ENCODE peak calls at places on chromosomes 3 and 15, in seven cellular contexts. One of them, this sample, is unnamed.

GRCh38 chr3:186986406-186986805 is 56.1 kb downstream of the ST6GAL1 start:
- ATAC-seq in Right ventricle myocardium superior: no peak
- ATAC-seq in stimulated activated naive CD8-positive, alpha-beta T cell treated with anti-CD3 and anti-CD28 coated beads, Interleukin-15, Interleukin-2, amounts not matched to agents 100 U/mL and 50 U/mL, for 24 hours: no peak
- ATAC-seq in right cardiac atrium: no peak
- ATAC-seq in stimulated activated effector memory CD8-positive, alpha-beta T cell treated with anti-CD3 and anti-CD28 coated beads, Interleukin-12 subunit alpha, Interleukin-12 subunit beta, amount 100 ng/mL, for 72 hours: no peak
- ATAC-seq in HepG2: no peak
- ATAC-seq in left lobe of liver: no peak
- ATAC-seq in this sample: no peak

GRCh38 chr15:73959012-73959581 is 32.8 kb downstream of the LOXL1 start:
- ATAC-seq in Right ventricle myocardium superior: no peak
- ATAC-seq in stimulated activated naive CD8-positive, alpha-beta T cell treated with anti-CD3 and anti-CD28 coated beads, Interleukin-15, Interleukin-2, amounts not matched to agents 100 U/mL and 50 U/mL, for 24 hours: peak; percentile 64
- ATAC-seq in right cardiac atrium: no peak
- ATAC-seq in stimulated activated effector memory CD8-positive, alpha-beta T cell treated with anti-CD3 and anti-CD28 coated beads, Interleukin-12 subunit alpha, Interleukin-12 subunit beta, amount 100 ng/mL, for 72 hours: peak; percentile 93
- ATAC-seq in HepG2: no peak
- ATAC-seq in left lobe of liver: no peak
- ATAC-seq in this sample: peak; percentile 95

GRCh38 chr3:138440137-138440536 is 5.7 kb downstream of the ESYT3 start:
- ATAC-seq in Right ventricle myocardium superior: peak; percentile 89
- ATAC-seq in stimulated activated naive CD8-positive, alpha-beta T cell treated with anti-CD3 and anti-CD28 coated beads, Interleukin-15, Interleukin-2, amounts not matched to agents 100 U/mL and 50 U/mL, for 24 hours: no peak
- ATAC-seq in right cardiac atrium: no peak
- ATAC-seq in stimulated activated effector memory CD8-positive, alpha-beta T cell treated with anti-CD3 and anti-CD28 coated beads, Interleukin-12 subunit alpha, Interleukin-12 subunit beta, amount 100 ng/mL, for 72 hours: no peak
- ATAC-seq in HepG2: no peak
- ATAC-seq in left lobe of liver: no peak
- ATAC-seq in this sample: no peak

GRCh38 chr15:31485911-31486461 is 159.4 kb downstream of the KLF13 start:
- ATAC-seq in Right ventricle myocardium superior: no peak
- ATAC-seq in stimulated activated naive CD8-positive, alpha-beta T cell treated with anti-CD3 and anti-CD28 coated beads, Interleukin-15, Interleukin-2, amounts not matched to agents 100 U/mL and 50 U/mL, for 24 hours: no peak
- ATAC-seq in right cardiac atrium: no peak
- ATAC-seq in stimulated activated effector memory CD8-positive, alpha-beta T cell treated with anti-CD3 and anti-CD28 coated beads, Interleukin-12 subunit alpha, Interleukin-12 subunit beta, amount 100 ng/mL, for 72 hours: no peak
- ATAC-seq in HepG2: no peak
- ATAC-seq in left lobe of liver: no peak
- ATAC-seq in this sample: no peak

GRCh38 chr3:157572559-157573270 is 69.5 kb upstream of the VEPH1 start:
- ATAC-seq in Right ventricle myocardium superior: peak; percentile 39
- ATAC-seq in stimulated activated naive CD8-positive, alpha-beta T cell treated with anti-CD3 and anti-CD28 coated beads, Interleukin-15, Interleukin-2, amounts not matched to agents 100 U/mL and 50 U/mL, for 24 hours: peak; percentile 28
- ATAC-seq in right cardiac atrium: no peak
- ATAC-seq in stimulated activated effector memory CD8-positive, alpha-beta T cell treated with anti-CD3 and anti-CD28 coated beads, Interleukin-12 subunit alpha, Interleukin-12 subunit beta, amount 100 ng/mL, for 72 hours: peak; percentile 16
- ATAC-seq in HepG2: peak; percentile 80
- ATAC-seq in left lobe of liver: peak; percentile 89
- ATAC-seq in this sample: peak; percentile 35

GRCh38 chr15:59532770-59533379 is 78.7 kb upstream of the GCNT3 start:
- ATAC-seq in Right ventricle myocardium superior: no peak
- ATAC-seq in stimulated activated naive CD8-positive, alpha-beta T cell treated with anti-CD3 and anti-CD28 coated beads, Interleukin-15, Interleukin-2, amounts not matched to agents 100 U/mL and 50 U/mL, for 24 hours: peak; percentile 38
- ATAC-seq in right cardiac atrium: no peak
- ATAC-seq in stimulated activated effector memory CD8-positive, alpha-beta T cell treated with anti-CD3 and anti-CD28 coated beads, Interleukin-12 subunit alpha, Interleukin-12 subunit beta, amount 100 ng/mL, for 72 hours: no peak
- ATAC-seq in HepG2: peak; percentile 26
- ATAC-seq in left lobe of liver: peak; percentile 59
- ATAC-seq in this sample: peak; percentile 24

GRCh38 chr15:89419370-89419984 is 76.9 kb downstream of the RHCG start:
- ATAC-seq in Right ventricle myocardium superior: no peak
- ATAC-seq in stimulated activated naive CD8-positive, alpha-beta T cell treated with anti-CD3 and anti-CD28 coated beads, Interleukin-15, Interleukin-2, amounts not matched to agents 100 U/mL and 50 U/mL, for 24 hours: no peak
- ATAC-seq in right cardiac atrium: peak; percentile 60
- ATAC-seq in stimulated activated effector memory CD8-positive, alpha-beta T cell treated with anti-CD3 and anti-CD28 coated beads, Interleukin-12 subunit alpha, Interleukin-12 subunit beta, amount 100 ng/mL, for 72 hours: no peak
- ATAC-seq in HepG2: peak; percentile 67
- ATAC-seq in left lobe of liver: peak; percentile 63
- ATAC-seq in this sample: no peak

GRCh38 chr3:100179692-100180349 is 65.5 kb upstream of the FILIP1L start:
- ATAC-seq in Right ventricle myocardium superior: no peak
- ATAC-seq in stimulated activated naive CD8-positive, alpha-beta T cell treated with anti-CD3 and anti-CD28 coated beads, Interleukin-15, Interleukin-2, amounts not matched to agents 100 U/mL and 50 U/mL, for 24 hours: no peak
- ATAC-seq in right cardiac atrium: no peak
- ATAC-seq in stimulated activated effector memory CD8-positive, alpha-beta T cell treated with anti-CD3 and anti-CD28 coated beads, Interleukin-12 subunit alpha, Interleukin-12 subunit beta, amount 100 ng/mL, for 72 hours: no peak
- ATAC-seq in HepG2: no peak
- ATAC-seq in left lobe of liver: no peak
- ATAC-seq in this sample: no peak

GRCh38 chr15:40289140-40289775 is 6.4 kb upstream of the ANKRD63 start:
- ATAC-seq in Right ventricle myocardium superior: peak; percentile 33
- ATAC-seq in stimulated activated naive CD8-positive, alpha-beta T cell treated with anti-CD3 and anti-CD28 coated beads, Interleukin-15, Interleukin-2, amounts not matched to agents 100 U/mL and 50 U/mL, for 24 hours: no peak
- ATAC-seq in right cardiac atrium: no peak
- ATAC-seq in stimulated activated effector memory CD8-positive, alpha-beta T cell treated with anti-CD3 and anti-CD28 coated beads, Interleukin-12 subunit alpha, Interleukin-12 subunit beta, amount 100 ng/mL, for 72 hours: no peak
- ATAC-seq in HepG2: no peak
- ATAC-seq in left lobe of liver: peak; percentile 89
- ATAC-seq in this sample: peak; percentile 7

GRCh38 chr3:42300013-42300412 is 34.0 kb upstream of the CCK start:
- ATAC-seq in Right ventricle myocardium superior: no peak
- ATAC-seq in stimulated activated naive CD8-positive, alpha-beta T cell treated with anti-CD3 and anti-CD28 coated beads, Interleukin-15, Interleukin-2, amounts not matched to agents 100 U/mL and 50 U/mL, for 24 hours: no peak
- ATAC-seq in right cardiac atrium: no peak
- ATAC-seq in stimulated activated effector memory CD8-positive, alpha-beta T cell treated with anti-CD3 and anti-CD28 coated beads, Interleukin-12 subunit alpha, Interleukin-12 subunit beta, amount 100 ng/mL, for 72 hours: peak; percentile 31
- ATAC-seq in HepG2: peak; percentile 43
- ATAC-seq in left lobe of liver: peak; percentile 79
- ATAC-seq in this sample: no peak

GRCh38 chr15:65945616-65946015 is 76.3 kb downstream of the RAB11A start:
- ATAC-seq in Right ventricle myocardium superior: no peak
- ATAC-seq in stimulated activated naive CD8-positive, alpha-beta T cell treated with anti-CD3 and anti-CD28 coated beads, Interleukin-15, Interleukin-2, amounts not matched to agents 100 U/mL and 50 U/mL, for 24 hours: no peak
- ATAC-seq in right cardiac atrium: no peak
- ATAC-seq in stimulated activated effector memory CD8-positive, alpha-beta T cell treated with anti-CD3 and anti-CD28 coated beads, Interleukin-12 subunit alpha, Interleukin-12 subunit beta, amount 100 ng/mL, for 72 hours: no peak
- ATAC-seq in HepG2: peak; percentile 52
- ATAC-seq in left lobe of liver: no peak
- ATAC-seq in this sample: no peak

GRCh38 chr3:143961351-143961750 is 10.3 kb upstream of the DIPK2A start:
- ATAC-seq in Right ventricle myocardium superior: no peak
- ATAC-seq in stimulated activated naive CD8-positive, alpha-beta T cell treated with anti-CD3 and anti-CD28 coated beads, Interleukin-15, Interleukin-2, amounts not matched to agents 100 U/mL and 50 U/mL, for 24 hours: no peak
- ATAC-seq in right cardiac atrium: no peak
- ATAC-seq in stimulated activated effector memory CD8-positive, alpha-beta T cell treated with anti-CD3 and anti-CD28 coated beads, Interleukin-12 subunit alpha, Interleukin-12 subunit beta, amount 100 ng/mL, for 72 hours: no peak
- ATAC-seq in HepG2: no peak
- ATAC-seq in left lobe of liver: no peak
- ATAC-seq in this sample: no peak

GRCh38 chr3:65785065-65785645 is 253.6 kb downstream of the MAGI1 start:
- ATAC-seq in Right ventricle myocardium superior: peak; percentile 59
- ATAC-seq in stimulated activated naive CD8-positive, alpha-beta T cell treated with anti-CD3 and anti-CD28 coated beads, Interleukin-15, Interleukin-2, amounts not matched to agents 100 U/mL and 50 U/mL, for 24 hours: no peak
- ATAC-seq in right cardiac atrium: no peak
- ATAC-seq in stimulated activated effector memory CD8-positive, alpha-beta T cell treated with anti-CD3 and anti-CD28 coated beads, Interleukin-12 subunit alpha, Interleukin-12 subunit beta, amount 100 ng/mL, for 72 hours: no peak
- ATAC-seq in HepG2: peak; percentile 53
- ATAC-seq in left lobe of liver: peak; percentile 77
- ATAC-seq in this sample: no peak

GRCh38 chr3:11539677-11540076 is 104.0 kb downstream of the VGLL4 start:
- ATAC-seq in Right ventricle myocardium superior: no peak
- ATAC-seq in stimulated activated naive CD8-positive, alpha-beta T cell treated with anti-CD3 and anti-CD28 coated beads, Interleukin-15, Interleukin-2, amounts not matched to agents 100 U/mL and 50 U/mL, for 24 hours: no peak
- ATAC-seq in right cardiac atrium: no peak
- ATAC-seq in stimulated activated effector memory CD8-positive, alpha-beta T cell treated with anti-CD3 and anti-CD28 coated beads, Interleukin-12 subunit alpha, Interleukin-12 subunit beta, amount 100 ng/mL, for 72 hours: no peak
- ATAC-seq in HepG2: no peak
- ATAC-seq in left lobe of liver: no peak
- ATAC-seq in this sample: no peak

GRCh38 chr15:69095280-69095679 is 65.2 kb upstream of the GLCE start:
- ATAC-seq in Right ventricle myocardium superior: peak; percentile 36
- ATAC-seq in stimulated activated naive CD8-positive, alpha-beta T cell treated with anti-CD3 and anti-CD28 coated beads, Interleukin-15, Interleukin-2, amounts not matched to agents 100 U/mL and 50 U/mL, for 24 hours: no peak
- ATAC-seq in right cardiac atrium: peak; percentile 61
- ATAC-seq in stimulated activated effector memory CD8-positive, alpha-beta T cell treated with anti-CD3 and anti-CD28 coated beads, Interleukin-12 subunit alpha, Interleukin-12 subunit beta, amount 100 ng/mL, for 72 hours: no peak
- ATAC-seq in HepG2: no peak
- ATAC-seq in left lobe of liver: no peak
- ATAC-seq in this sample: no peak

GRCh38 chr3:134237454-134238145 is 13.1 kb downstream of the RYK start:
- ATAC-seq in Right ventricle myocardium superior: peak; percentile 42
- ATAC-seq in stimulated activated naive CD8-positive, alpha-beta T cell treated with anti-CD3 and anti-CD28 coated beads, Interleukin-15, Interleukin-2, amounts not matched to agents 100 U/mL and 50 U/mL, for 24 hours: no peak
- ATAC-seq in right cardiac atrium: peak; percentile 46
- ATAC-seq in stimulated activated effector memory CD8-positive, alpha-beta T cell treated with anti-CD3 and anti-CD28 coated beads, Interleukin-12 subunit alpha, Interleukin-12 subunit beta, amount 100 ng/mL, for 72 hours: no peak
- ATAC-seq in HepG2: peak; percentile 64
- ATAC-seq in left lobe of liver: peak; percentile 88
- ATAC-seq in this sample: no peak

GRCh38 chr15:60551781-60552161 is 72.8 kb upstream of the ICE2 start:
- ATAC-seq in Right ventricle myocardium superior: no peak
- ATAC-seq in stimulated activated naive CD8-positive, alpha-beta T cell treated with anti-CD3 and anti-CD28 coated beads, Interleukin-15, Interleukin-2, amounts not matched to agents 100 U/mL and 50 U/mL, for 24 hours: no peak
- ATAC-seq in right cardiac atrium: no peak
- ATAC-seq in stimulated activated effector memory CD8-positive, alpha-beta T cell treated with anti-CD3 and anti-CD28 coated beads, Interleukin-12 subunit alpha, Interleukin-12 subunit beta, amount 100 ng/mL, for 72 hours: peak; percentile 5
- ATAC-seq in HepG2: no peak
- ATAC-seq in left lobe of liver: peak; percentile 40
- ATAC-seq in this sample: peak; percentile 15

GRCh38 chr15:81014446-81015093 is 13.8 kb downstream of the TLNRD1 start:
- ATAC-seq in Right ventricle myocardium superior: no peak
- ATAC-seq in stimulated activated naive CD8-positive, alpha-beta T cell treated with anti-CD3 and anti-CD28 coated beads, Interleukin-15, Interleukin-2, amounts not matched to agents 100 U/mL and 50 U/mL, for 24 hours: no peak
- ATAC-seq in right cardiac atrium: no peak
- ATAC-seq in stimulated activated effector memory CD8-positive, alpha-beta T cell treated with anti-CD3 and anti-CD28 coated beads, Interleukin-12 subunit alpha, Interleukin-12 subunit beta, amount 100 ng/mL, for 72 hours: no peak
- ATAC-seq in HepG2: no peak
- ATAC-seq in left lobe of liver: no peak
- ATAC-seq in this sample: no peak

GRCh38 chr3:183391460-183391859 is 37.0 kb downstream of the MCF2L2 start:
- ATAC-seq in Right ventricle myocardium superior: no peak
- ATAC-seq in stimulated activated naive CD8-positive, alpha-beta T cell treated with anti-CD3 and anti-CD28 coated beads, Interleukin-15, Interleukin-2, amounts not matched to agents 100 U/mL and 50 U/mL, for 24 hours: no peak
- ATAC-seq in right cardiac atrium: no peak
- ATAC-seq in stimulated activated effector memory CD8-positive, alpha-beta T cell treated with anti-CD3 and anti-CD28 coated beads, Interleukin-12 subunit alpha, Interleukin-12 subunit beta, amount 100 ng/mL, for 72 hours: no peak
- ATAC-seq in HepG2: no peak
- ATAC-seq in left lobe of liver: no peak
- ATAC-seq in this sample: no peak

GRCh38 chr15:74829500-74829899 is 3.1 kb downstream of the CPLX3 start:
- ATAC-seq in Right ventricle myocardium superior: no peak
- ATAC-seq in stimulated activated naive CD8-positive, alpha-beta T cell treated with anti-CD3 and anti-CD28 coated beads, Interleukin-15, Interleukin-2, amounts not matched to agents 100 U/mL and 50 U/mL, for 24 hours: peak; percentile 49
- ATAC-seq in right cardiac atrium: no peak
- ATAC-seq in stimulated activated effector memory CD8-positive, alpha-beta T cell treated with anti-CD3 and anti-CD28 coated beads, Interleukin-12 subunit alpha, Interleukin-12 subunit beta, amount 100 ng/mL, for 72 hours: peak; percentile 91
- ATAC-seq in HepG2: no peak
- ATAC-seq in left lobe of liver: no peak
- ATAC-seq in this sample: peak; percentile 95

GRCh38 chr15:49962044-49962602 is 156.9 kb downstream of the ATP8B4 start:
- ATAC-seq in Right ventricle myocardium superior: no peak
- ATAC-seq in stimulated activated naive CD8-positive, alpha-beta T cell treated with anti-CD3 and anti-CD28 coated beads, Interleukin-15, Interleukin-2, amounts not matched to agents 100 U/mL and 50 U/mL, for 24 hours: no peak
- ATAC-seq in right cardiac atrium: no peak
- ATAC-seq in stimulated activated effector memory CD8-positive, alpha-beta T cell treated with anti-CD3 and anti-CD28 coated beads, Interleukin-12 subunit alpha, Interleukin-12 subunit beta, amount 100 ng/mL, for 72 hours: no peak
- ATAC-seq in HepG2: no peak
- ATAC-seq in left lobe of liver: no peak
- ATAC-seq in this sample: no peak

GRCh38 chr15:50435772-50436171 is 11.6 kb downstream of the USP8 start:
- ATAC-seq in Right ventricle myocardium superior: no peak
- ATAC-seq in stimulated activated naive CD8-positive, alpha-beta T cell treated with anti-CD3 and anti-CD28 coated beads, Interleukin-15, Interleukin-2, amounts not matched to agents 100 U/mL and 50 U/mL, for 24 hours: no peak
- ATAC-seq in right cardiac atrium: no peak
- ATAC-seq in stimulated activated effector memory CD8-positive, alpha-beta T cell treated with anti-CD3 and anti-CD28 coated beads, Interleukin-12 subunit alpha, Interleukin-12 subunit beta, amount 100 ng/mL, for 72 hours: no peak
- ATAC-seq in HepG2: no peak
- ATAC-seq in left lobe of liver: peak; percentile 70
- ATAC-seq in this sample: no peak

GRCh38 chr3:37956353-37957184 is 34.0 kb upstream of the VILL start:
- ATAC-seq in Right ventricle myocardium superior: no peak
- ATAC-seq in stimulated activated naive CD8-positive, alpha-beta T cell treated with anti-CD3 and anti-CD28 coated beads, Interleukin-15, Interleukin-2, amounts not matched to agents 100 U/mL and 50 U/mL, for 24 hours: no peak
- ATAC-seq in right cardiac atrium: no peak
- ATAC-seq in stimulated activated effector memory CD8-positive, alpha-beta T cell treated with anti-CD3 and anti-CD28 coated beads, Interleukin-12 subunit alpha, Interleukin-12 subunit beta, amount 100 ng/mL, for 72 hours: no peak
- ATAC-seq in HepG2: no peak
- ATAC-seq in left lobe of liver: no peak
- ATAC-seq in this sample: no peak

GRCh38 chr15:98401029-98401428 is 247.3 kb upstream of the IGF1R start:
- ATAC-seq in Right ventricle myocardium superior: peak; percentile 88
- ATAC-seq in stimulated activated naive CD8-positive, alpha-beta T cell treated with anti-CD3 and anti-CD28 coated beads, Interleukin-15, Interleukin-2, amounts not matched to agents 100 U/mL and 50 U/mL, for 24 hours: no peak
- ATAC-seq in right cardiac atrium: peak; percentile 74
- ATAC-seq in stimulated activated effector memory CD8-positive, alpha-beta T cell treated with anti-CD3 and anti-CD28 coated beads, Interleukin-12 subunit alpha, Interleukin-12 subunit beta, amount 100 ng/mL, for 72 hours: no peak
- ATAC-seq in HepG2: no peak
- ATAC-seq in left lobe of liver: no peak
- ATAC-seq in this sample: no peak

GRCh38 chr15:55168350-55168974 is 28.3 kb downstream of the RSL24D1 start:
- ATAC-seq in Right ventricle myocardium superior: peak; percentile 59
- ATAC-seq in stimulated activated naive CD8-positive, alpha-beta T cell treated with anti-CD3 and anti-CD28 coated beads, Interleukin-15, Interleukin-2, amounts not matched to agents 100 U/mL and 50 U/mL, for 24 hours: peak; percentile 66
- ATAC-seq in right cardiac atrium: peak; percentile 40
- ATAC-seq in stimulated activated effector memory CD8-positive, alpha-beta T cell treated with anti-CD3 and anti-CD28 coated beads, Interleukin-12 subunit alpha, Interleukin-12 subunit beta, amount 100 ng/mL, for 72 hours: peak; percentile 66
- ATAC-seq in HepG2: peak; percentile 97
- ATAC-seq in left lobe of liver: peak; percentile 95
- ATAC-seq in this sample: peak; percentile 72

GRCh38 chr3:39220551-39221530 is 28.4 kb upstream of the XIRP1 start:
- ATAC-seq in Right ventricle myocardium superior: no peak
- ATAC-seq in stimulated activated naive CD8-positive, alpha-beta T cell treated with anti-CD3 and anti-CD28 coated beads, Interleukin-15, Interleukin-2, amounts not matched to agents 100 U/mL and 50 U/mL, for 24 hours: no peak
- ATAC-seq in right cardiac atrium: peak; percentile 29
- ATAC-seq in stimulated activated effector memory CD8-positive, alpha-beta T cell treated with anti-CD3 and anti-CD28 coated beads, Interleukin-12 subunit alpha, Interleukin-12 subunit beta, amount 100 ng/mL, for 72 hours: peak; percentile 49
- ATAC-seq in HepG2: no peak
- ATAC-seq in left lobe of liver: no peak
- ATAC-seq in this sample: no peak

GRCh38 chr3:108183178-108183577 is 39.0 kb downstream of the IFT57 start:
- ATAC-seq in Right ventricle myocardium superior: no peak
- ATAC-seq in stimulated activated naive CD8-positive, alpha-beta T cell treated with anti-CD3 and anti-CD28 coated beads, Interleukin-15, Interleukin-2, amounts not matched to agents 100 U/mL and 50 U/mL, for 24 hours: no peak
- ATAC-seq in right cardiac atrium: no peak
- ATAC-seq in stimulated activated effector memory CD8-positive, alpha-beta T cell treated with anti-CD3 and anti-CD28 coated beads, Interleukin-12 subunit alpha, Interleukin-12 subunit beta, amount 100 ng/mL, for 72 hours: no peak
- ATAC-seq in HepG2: no peak
- ATAC-seq in left lobe of liver: no peak
- ATAC-seq in this sample: no peak

GRCh38 chr3:111603679-111604643 is 8.8 kb upstream of the ZBED2 start:
- ATAC-seq in Right ventricle myocardium superior: no peak
- ATAC-seq in stimulated activated naive CD8-positive, alpha-beta T cell treated with anti-CD3 and anti-CD28 coated beads, Interleukin-15, Interleukin-2, amounts not matched to agents 100 U/mL and 50 U/mL, for 24 hours: peak; percentile 73
- ATAC-seq in right cardiac atrium: no peak
- ATAC-seq in stimulated activated effector memory CD8-positive, alpha-beta T cell treated with anti-CD3 and anti-CD28 coated beads, Interleukin-12 subunit alpha, Interleukin-12 subunit beta, amount 100 ng/mL, for 72 hours: peak; percentile 70
- ATAC-seq in HepG2: no peak
- ATAC-seq in left lobe of liver: no peak
- ATAC-seq in this sample: peak; percentile 68

GRCh38 chr3:48644898-48645760 is 9.9 kb upstream of the SLC26A6 start:
- ATAC-seq in Right ventricle myocardium superior: no peak
- ATAC-seq in stimulated activated naive CD8-positive, alpha-beta T cell treated with anti-CD3 and anti-CD28 coated beads, Interleukin-15, Interleukin-2, amounts not matched to agents 100 U/mL and 50 U/mL, for 24 hours: no peak
- ATAC-seq in right cardiac atrium: no peak
- ATAC-seq in stimulated activated effector memory CD8-positive, alpha-beta T cell treated with anti-CD3 and anti-CD28 coated beads, Interleukin-12 subunit alpha, Interleukin-12 subunit beta, amount 100 ng/mL, for 72 hours: no peak
- ATAC-seq in HepG2: no peak
- ATAC-seq in left lobe of liver: no peak
- ATAC-seq in this sample: no peak

GRCh38 chr3:52174896-52175295 is 20.7 kb upstream of the POC1A start:
- ATAC-seq in Right ventricle myocardium superior: no peak
- ATAC-seq in stimulated activated naive CD8-positive, alpha-beta T cell treated with anti-CD3 and anti-CD28 coated beads, Interleukin-15, Interleukin-2, amounts not matched to agents 100 U/mL and 50 U/mL, for 24 hours: no peak
- ATAC-seq in right cardiac atrium: no peak
- ATAC-seq in stimulated activated effector memory CD8-positive, alpha-beta T cell treated with anti-CD3 and anti-CD28 coated beads, Interleukin-12 subunit alpha, Interleukin-12 subunit beta, amount 100 ng/mL, for 72 hours: peak; percentile 84
- ATAC-seq in HepG2: no peak
- ATAC-seq in left lobe of liver: no peak
- ATAC-seq in this sample: peak; percentile 80

GRCh38 chr3:186598108-186598784 is 14.6 kb upstream of the AHSG start:
- ATAC-seq in Right ventricle myocardium superior: peak; percentile 95
- ATAC-seq in stimulated activated naive CD8-positive, alpha-beta T cell treated with anti-CD3 and anti-CD28 coated beads, Interleukin-15, Interleukin-2, amounts not matched to agents 100 U/mL and 50 U/mL, for 24 hours: no peak
- ATAC-seq in right cardiac atrium: peak; percentile 93
- ATAC-seq in stimulated activated effector memory CD8-positive, alpha-beta T cell treated with anti-CD3 and anti-CD28 coated beads, Interleukin-12 subunit alpha, Interleukin-12 subunit beta, amount 100 ng/mL, for 72 hours: no peak
- ATAC-seq in HepG2: peak; percentile 38
- ATAC-seq in left lobe of liver: peak; percentile 49
- ATAC-seq in this sample: no peak

GRCh38 chr15:62462721-62463120 is 297.6 kb upstream of the C2CD4B start:
- ATAC-seq in Right ventricle myocardium superior: peak; percentile 31
- ATAC-seq in stimulated activated naive CD8-positive, alpha-beta T cell treated with anti-CD3 and anti-CD28 coated beads, Interleukin-15, Interleukin-2, amounts not matched to agents 100 U/mL and 50 U/mL, for 24 hours: no peak
- ATAC-seq in right cardiac atrium: no peak
- ATAC-seq in stimulated activated effector memory CD8-positive, alpha-beta T cell treated with anti-CD3 and anti-CD28 coated beads, Interleukin-12 subunit alpha, Interleukin-12 subunit beta, amount 100 ng/mL, for 72 hours: no peak
- ATAC-seq in HepG2: no peak
- ATAC-seq in left lobe of liver: no peak
- ATAC-seq in this sample: no peak

GRCh38 chr3:135229018-135229495 is 434.0 kb downstream of the EPHB1 start:
- ATAC-seq in Right ventricle myocardium superior: peak; percentile 84
- ATAC-seq in stimulated activated naive CD8-positive, alpha-beta T cell treated with anti-CD3 and anti-CD28 coated beads, Interleukin-15, Interleukin-2, amounts not matched to agents 100 U/mL and 50 U/mL, for 24 hours: no peak
- ATAC-seq in right cardiac atrium: peak; percentile 69
- ATAC-seq in stimulated activated effector memory CD8-positive, alpha-beta T cell treated with anti-CD3 and anti-CD28 coated beads, Interleukin-12 subunit alpha, Interleukin-12 subunit beta, amount 100 ng/mL, for 72 hours: no peak
- ATAC-seq in HepG2: peak; percentile 58
- ATAC-seq in left lobe of liver: peak; percentile 95
- ATAC-seq in this sample: no peak

This sample was measured in activated T-helper 17 cell treated with anti-CD3 and anti-CD28 coated beads, Interleukin-2, amount 50 U/mL, for 72 hours.